ENCODE peak calls at places on chromosomes 6 and 20, in nine cellular contexts. J is WTC11; B is Ammon's horn; K is RWPE1; D is left ventricle myocardium inferior; H is stimulated activated CD8-positive, alpha-beta memory T cell treated with anti-CD3 and anti-CD28 coated beads, Interleukin-12 subunit alpha, Interleukin-12 subunit beta, amount 100 ng/mL, for 4 hours; S is cardiac fibroblast; C is mesendoderm; U is HS-5. R is an unnamed sample.

GRCh38 chr20:63191400-63191799 is 24.5 kb downstream of the YTHDF1 start:
- DNase-seq in J (no peak), B (no peak), K (peak), D (no peak), H (no peak), S (no peak), C (no peak), U (no peak), R (no peak)

GRCh38 chr20:57927376-57927775 is 217.6 kb upstream of the PMEPA1 start:
- DNase-seq in J (no peak), B (no peak), K (no peak), D (no peak), H (no peak), S (no peak), C (no peak), U (no peak), R (no peak)

GRCh38 chr6:160912411-160912810 is 79.2 kb upstream of the MAP3K4 start:
- DNase-seq in J (no peak), B (no peak), K (no peak), D (no peak), H (no peak), S (no peak), C (no peak), U (no peak), R (no peak)

GRCh38 chr6:12327391-12327790 is 37.2 kb downstream of the EDN1 start:
- DNase-seq in J (no peak), B (no peak), K (peak), D (no peak), H (no peak), S (no peak), C (no peak), U (peak), R (no peak)

GRCh38 chr6:28789553-28790083 is 134.2 kb downstream of the TRIM27 start:
- DNase-seq in J (peak), B (peak), K (peak), D (no peak), H (no peak), S (peak), C (peak), U (peak), R (no peak)

GRCh38 chr6:74715362-74716068 is 490.3 kb downstream of the COL12A1 start:
- DNase-seq in J (no peak), B (no peak), K (peak), D (no peak), H (no peak), S (peak), C (no peak), U (peak), R (no peak)

GRCh38 chr6:143964667-143965066 is 43.4 kb downstream of the PLAGL1 start:
- DNase-seq in J (peak), B (peak), K (no peak), D (no peak), H (no peak), S (peak), C (peak), U (no peak), R (no peak)

GRCh38 chr6:90701146-90701781 is 114.4 kb upstream of the MAP3K7 start:
- DNase-seq in J (peak), B (no peak), K (no peak), D (no peak), H (no peak), S (no peak), C (peak), U (no peak), R (no peak)

GRCh38 chr6:111691345-111692225 is 85.9 kb upstream of the TRAF3IP2 start:
- DNase-seq in J (no peak), B (peak), K (no peak), D (no peak), H (no peak), S (peak), C (no peak), U (no peak), R (no peak)